ENCODE peak calls at places on chromosomes 4 and X, in four cellular contexts. W is mucosa of descending colon; Y is WERI-Rb-1; I is CD8-positive, alpha-beta memory T cell. B is an unnamed sample.
A peak's percentile ranks its signal among the peaks of the same experiment; 100 is the strongest.

GRCh38 chr4:63921561-63921960 is 487.7 kb downstream of the TECRL start:
- DNase-seq in I (no peak), W (no peak), Y (no peak), B (no peak)

GRCh38 chrX:37921758-37922157 is 74.4 kb upstream of the DYNLT3 start:
- DNase-seq in Y (no peak), W (no peak), I (no peak), B (no peak)

GRCh38 chr4:140237616-140238352 is 83.8 kb upstream of the MAML3 start:
- DNase-seq in Y (peak; percentile 83), I (no peak), W (peak; percentile 75), B (no peak)

GRCh38 chrX:130702867-130703707 is 199.9 kb downstream of the ENOX2 start:
- DNase-seq in Y (no peak), W (no peak), I (no peak), B (no peak)

GRCh38 chr4:38510201-38510600 is 153.8 kb upstream of the KLF3 start:
- DNase-seq in W (no peak), I (no peak), Y (no peak), B (no peak)

GRCh38 chrX:1809581-1809980 is 194.7 kb downstream of the ASMT start:
- DNase-seq in Y (no peak), W (no peak), I (no peak), B (no peak)

GRCh38 chr4:150896513-150896912 is 118.6 kb downstream of the LRBA start:
- DNase-seq in I (no peak), Y (no peak), W (no peak), B (no peak)

GRCh38 chr4:82721819-82722423 is 76.7 kb downstream of the SCD5 start:
- DNase-seq in Y (peak; percentile 42), I (peak; percentile 3), W (no peak), B (no peak)

GRCh38 chrX:108121291-108121690 is 29.7 kb downstream of the ATG4A start:
- DNase-seq in I (no peak), Y (no peak), W (no peak), B (no peak)

GRCh38 chr4:42617030-42617429 is 39.9 kb downstream of the ATP8A1 start:
- DNase-seq in W (no peak), Y (no peak), I (no peak), B (no peak)

GRCh38 chr4:27763830-27764525 is 903.3 kb downstream of the STIM2 start:
- DNase-seq in W (no peak), Y (no peak), I (no peak), B (no peak)

GRCh38 chrX:69152398-69152797 is 12.9 kb downstream of the PJA1 start:
- DNase-seq in I (no peak), W (peak; percentile 47), Y (no peak), B (no peak)

GRCh38 chrX:48890296-48890925 is 7.2 kb downstream of the TIMM17B start:
- DNase-seq in Y (peak; percentile 56), I (no peak), W (no peak), B (no peak)

GRCh38 chr4:165767671-165768070 is 105.4 kb upstream of the TLL1 start:
- DNase-seq in I (no peak), Y (no peak), W (no peak), B (no peak)

GRCh38 chr4:2742823-2743517 is 13.2 kb downstream of the TNIP2 start:
- DNase-seq in W (no peak), Y (no peak), I (no peak), B (no peak)

GRCh38 chr4:2745516-2745915 is 10.6 kb downstream of the TNIP2 start:
- DNase-seq in Y (no peak), W (no peak), I (no peak), B (no peak)

GRCh38 chr4:2745981-2746806 is 9.9 kb downstream of the TNIP2 start:
- DNase-seq in W (no peak), I (peak; percentile 79), Y (no peak), B (peak; percentile 79)

GRCh38 chr4:2743518-2744445 is 12.4 kb downstream of the TNIP2 start:
- DNase-seq in W (peak; percentile 76), Y (no peak), I (no peak), B (no peak)

GRCh38 chr4:2744576-2745270 is 11.4 kb downstream of the TNIP2 start:
- DNase-seq in Y (no peak), W (no peak), I (no peak), B (no peak)
- H3K36me3 ChIP-seq in Y (peaks cover 54% of the 10 kb centered on the region), W (no peaks in the 10 kb centered on the region), I (peaks cover 33% of the 10 kb centered on the region), B (peaks cover 53% of the 10 kb centered on the region)

DNA sequence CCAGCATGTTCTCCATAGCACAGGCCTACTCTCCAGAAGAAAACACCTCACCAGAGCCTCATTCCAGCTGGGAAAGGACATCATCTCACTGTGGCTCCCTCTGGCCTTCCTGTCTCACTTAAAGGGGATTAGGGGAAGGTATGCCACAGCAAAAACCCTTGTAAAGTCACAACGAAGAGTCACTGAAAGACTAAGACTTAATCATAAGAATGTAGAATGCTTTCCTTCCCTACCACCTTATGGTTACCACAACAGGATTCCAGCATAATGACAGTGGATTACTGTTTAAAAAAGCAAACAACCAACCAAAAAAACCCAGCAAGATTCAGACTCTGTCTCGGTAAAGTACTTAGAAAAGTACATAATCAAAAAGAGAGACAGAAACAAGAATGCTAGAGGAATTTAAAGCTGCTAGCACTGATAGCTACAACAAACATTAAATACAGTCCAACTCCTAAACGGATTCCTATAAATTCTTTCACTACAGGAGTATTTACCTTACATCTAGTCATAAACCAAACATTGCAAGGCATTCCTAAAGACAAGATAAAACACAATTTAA is 75.1 kb downstream of the BANK1 start:
- DNase-seq in I (no peak), W (no peak), Y (no peak), B (no peak)
- H3K36me3 ChIP-seq in I (no peaks in the 10 kb centered on the region), W (no peaks in the 10 kb centered on the region), Y (no peaks in the 10 kb centered on the region), B (no peaks in the 10 kb centered on the region)

DNA sequence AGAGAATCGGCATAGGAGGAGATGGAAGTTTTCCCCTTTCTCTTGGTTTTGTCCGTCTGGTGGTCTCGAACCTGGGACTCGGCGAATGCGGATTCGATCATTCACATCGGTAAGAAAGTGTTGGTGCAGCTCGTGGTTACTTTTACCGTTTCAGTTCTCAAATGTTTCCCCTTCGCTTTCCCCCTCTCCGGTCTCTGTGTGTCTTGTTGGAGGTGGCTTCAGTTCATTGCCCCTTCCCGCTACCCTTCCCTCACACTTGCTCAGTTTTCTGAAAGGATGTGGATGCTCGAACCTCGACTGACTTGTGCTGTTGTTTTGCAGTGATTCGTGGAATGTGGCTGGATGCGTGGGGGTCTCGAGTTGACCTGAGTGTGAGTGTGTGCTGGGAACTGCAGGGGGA is 870 bp downstream of the GRID2 start:
- DNase-seq in I (no peak), W (no peak), Y (peak; percentile 34), B (no peak)
- H3K36me3 ChIP-seq in I (no peaks in the 10 kb centered on the region), W (no peaks in the 10 kb centered on the region), Y (no peaks in the 10 kb centered on the region), B (no peaks in the 10 kb centered on the region)

DNA sequence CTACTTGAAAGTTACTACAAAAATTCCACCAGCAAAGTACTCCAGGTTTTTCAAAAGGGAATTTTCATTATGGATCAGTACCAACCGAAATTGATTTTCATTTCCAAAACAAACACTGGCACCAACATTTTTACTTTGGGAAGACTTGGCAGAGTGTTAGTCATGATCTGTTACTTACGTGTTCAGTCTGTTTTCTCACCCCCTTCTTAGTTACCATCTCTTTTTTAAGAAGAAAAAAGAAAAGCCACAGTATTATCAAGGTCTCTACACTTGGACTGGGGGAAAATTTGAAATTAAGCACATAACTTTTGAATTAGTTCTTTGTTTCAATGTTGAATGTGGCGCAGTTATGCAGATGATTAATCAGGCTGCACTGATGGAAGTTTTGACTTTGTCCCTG is 27.5 kb downstream of the RBBP7 start:
- DNase-seq in W (no peak), I (no peak), Y (no peak), B (no peak)
- H3K36me3 ChIP-seq in W (no peaks in the 10 kb centered on the region), I (peaks cover 32% of the 10 kb centered on the region), Y (peaks cover 93% of the 10 kb centered on the region), B (peaks cover 40% of the 10 kb centered on the region)

GRCh38 chr4:866068-866760 is 40.3 kb upstream of the CPLX1 start:
- DNase-seq in Y (no peak), W (no peak), I (no peak), B (no peak)
- H3K36me3 ChIP-seq in Y (peaks cover 79% of the 10 kb centered on the region), W (peaks cover 15% of the 10 kb centered on the region), I (peaks cover 22% of the 10 kb centered on the region), B (peaks cover 77% of the 10 kb centered on the region)

GRCh38 chr4:3134201-3134600 is 59.7 kb downstream of the HTT start:
- DNase-seq in Y (no peak), I (no peak), W (no peak), B (no peak)
- H3K36me3 ChIP-seq in Y (peaks cover 89% of the 10 kb centered on the region), I (peaks cover 45% of the 10 kb centered on the region), W (peaks cover 9% of the 10 kb centered on the region), B (peaks cover 76% of the 10 kb centered on the region)